ENCODE peak calls at places on chromosomes 7 and 10, in eight cellular contexts. R is CD8-positive, alpha-beta T cell; Q is GM12878; D is esophagus muscularis mucosa; M is AG04450; U is colonic mucosa; T is tibial nerve; N is cardiac muscle cell. J is an unnamed sample.

GRCh38 chr10:102782698-102783540 is 39.2 kb downstream of the WBP1L start:
- DNase-seq in R (no peak), Q (no peak), D (peak), M (peak), U (peak), T (peak), N (peak), J (peak)

GRCh38 chr10:76492026-76492425 is 1060.6 kb downstream of the LRMDA start:
- DNase-seq in R (no peak), Q (no peak), D (no peak), M (no peak), U (no peak), T (no peak), N (peak), J (peak)

GRCh38 chr10:8035641-8036520 is 18.6 kb upstream of the GATA3 start:
- DNase-seq in R (no peak), Q (no peak), D (no peak), M (no peak), U (no peak), T (no peak), N (no peak), J (no peak)

GRCh38 chr10:79344502-79345195 is 2.6 kb upstream of the PPIF start:
- DNase-seq in R (no peak), Q (no peak), D (no peak), M (no peak), U (no peak), T (no peak), N (no peak), J (no peak)

GRCh38 chr10:63681965-63682704 is 160.9 kb downstream of the REEP3 start:
- DNase-seq in R (no peak), Q (no peak), D (no peak), M (peak), U (no peak), T (peak), N (peak), J (peak)

GRCh38 chr10:1874533-1874932 is 137.2 kb upstream of the ADARB2 start:
- DNase-seq in R (no peak), Q (no peak), D (peak), M (no peak), U (no peak), T (no peak), N (no peak), J (no peak)

GRCh38 chr10:87771871-87772500 is 46.0 kb downstream of the ATAD1 start:
- DNase-seq in R (no peak), Q (no peak), D (no peak), M (no peak), U (no peak), T (no peak), N (peak), J (no peak)

GRCh38 chr7:45292481-45292880 is 134.9 kb downstream of the RAMP3 start:
- DNase-seq in R (no peak), Q (no peak), D (no peak), M (no peak), U (no peak), T (no peak), N (peak), J (no peak)

GRCh38 chr10:118595598-118596425 is at the start of gene PRLHR:
- DNase-seq in R (no peak), Q (no peak), D (no peak), M (no peak), U (no peak), T (no peak), N (peak), J (no peak)

GRCh38 chr10:34262965-34263364 is 552.1 kb downstream of the PARD3 start:
- DNase-seq in R (no peak), Q (no peak), D (no peak), M (no peak), U (no peak), T (no peak), N (no peak), J (no peak)

GRCh38 chr7:45595809-45596664 is 21.9 kb downstream of the ADCY1 start:
- DNase-seq in R (no peak), Q (no peak), D (peak), M (no peak), U (no peak), T (no peak), N (no peak), J (no peak)

GRCh38 chr7:111855842-111856227 is 293.5 kb upstream of the IMMP2L start:
- DNase-seq in R (no peak), Q (no peak), D (peak), M (no peak), U (no peak), T (no peak), N (peak), J (no peak)

GRCh38 chr7:8161398-8161828 is 100.6 kb downstream of the ICA1 start:
- DNase-seq in R (no peak), Q (no peak), D (no peak), M (no peak), U (no peak), T (no peak), N (no peak), J (no peak)

GRCh38 chr10:43294892-43295291 is 28.0 kb upstream of the RASGEF1A start:
- DNase-seq in R (no peak), Q (no peak), D (no peak), M (no peak), U (no peak), T (no peak), N (no peak), J (no peak)

GRCh38 chr7:23385120-23385519 is 85.2 kb downstream of the IGF2BP3 start:
- DNase-seq in R (no peak), Q (no peak), D (no peak), M (no peak), U (no peak), T (no peak), N (no peak), J (no peak)

GRCh38 chr7:13262929-13263530 is 575.6 kb downstream of the ARL4A start:
- DNase-seq in R (no peak), Q (no peak), D (no peak), M (peak), U (no peak), T (no peak), N (peak), J (no peak)

GRCh38 chr7:87600130-87601124 is at the start of gene ABCB1:
- DNase-seq in R (peak), Q (no peak), D (no peak), M (no peak), U (peak), T (peak), N (peak), J (no peak)

GRCh38 chr7:151046603-151047573 is 1.4 kb upstream of the ASIC3 start:
- DNase-seq in R (no peak), Q (no peak), D (no peak), M (no peak), U (peak), T (no peak), N (peak), J (no peak)

GRCh38 chr10:24451325-24451820 is 242.4 kb downstream of the KIAA1217 start:
- DNase-seq in R (no peak), Q (no peak), D (no peak), M (no peak), U (no peak), T (no peak), N (no peak), J (no peak)

GRCh38 chr10:24456319-24456718 is 247.4 kb downstream of the KIAA1217 start:
- DNase-seq in R (no peak), Q (no peak), D (no peak), M (no peak), U (no peak), T (no peak), N (peak), J (peak)

GRCh38 chr10:24453404-24453830 is 244.5 kb downstream of the KIAA1217 start:
- DNase-seq in R (no peak), Q (no peak), D (no peak), M (no peak), U (no peak), T (no peak), N (no peak), J (no peak)

GRCh38 chr10:24452030-24452429 is 243.1 kb downstream of the KIAA1217 start:
- DNase-seq in R (no peak), Q (no peak), D (no peak), M (no peak), U (no peak), T (no peak), N (no peak), J (no peak)

GRCh38 chr10:24453973-24454372 is 245.0 kb downstream of the KIAA1217 start:
- DNase-seq in R (no peak), Q (no peak), D (no peak), M (no peak), U (no peak), T (no peak), N (no peak), J (no peak)
- H3K4me3 ChIP-seq in R (no peak), Q (no peak), D (no peak), M (no peak), U (no peak), T (no peak), N (no peak), J (no peak)

DNA sequence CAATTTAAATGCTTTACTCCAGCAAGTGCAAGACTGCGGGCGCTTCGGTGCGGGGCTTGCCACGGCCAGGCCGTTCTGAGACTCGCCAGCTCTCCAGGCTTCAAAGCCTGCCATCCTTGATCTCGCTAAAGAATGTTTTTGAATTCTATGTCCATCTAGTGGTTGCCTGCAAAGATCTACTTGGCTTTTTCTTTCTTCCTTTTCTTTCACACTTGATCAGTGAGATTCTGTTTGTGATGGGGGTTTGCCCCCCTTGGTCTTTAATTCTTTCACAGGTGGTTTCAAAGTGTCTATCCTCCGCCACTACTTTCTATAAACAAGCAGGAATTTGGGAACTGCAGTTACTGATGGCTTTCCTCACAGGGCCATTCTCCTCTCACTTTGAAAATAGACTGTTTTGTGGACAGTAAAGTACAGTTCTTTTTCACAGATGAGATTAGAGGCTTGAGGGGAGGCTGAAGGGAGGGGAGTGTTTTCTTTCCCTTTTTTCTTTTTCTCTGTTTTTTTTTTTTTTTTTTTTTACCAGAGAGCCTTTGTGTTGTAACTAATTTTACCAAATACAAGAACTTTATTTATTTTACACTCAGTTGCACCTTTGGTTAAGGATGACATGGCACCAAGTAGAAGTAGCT is 15.2 kb upstream of the FBXW4 start:
- DNase-seq in R (no peak), Q (no peak), D (no peak), M (no peak), U (no peak), T (no peak), N (peak), J (no peak)
- H3K4me3 ChIP-seq in R (no peak), Q (no peak), D (no peak), M (peak), U (no peak), T (no peak), N (no peak), J (no peak)

GRCh38 chr10:21499580-21499909 is 25.9 kb downstream of the SKIDA1 start:
- DNase-seq in R (no peak), Q (no peak), D (no peak), M (no peak), U (no peak), T (no peak), N (no peak), J (no peak)
- H3K4me3 ChIP-seq in R (no peak), Q (no peak), D (peak), M (no peak), U (no peak), T (peak), N (peak), J (no peak)

GRCh38 chr10:72087969-72088878 is at the start of gene SPOCK2:
- DNase-seq in R (peak), Q (no peak), D (no peak), M (no peak), U (no peak), T (no peak), N (peak), J (no peak)

GRCh38 chr10:72090326-72090725 is 2.0 kb upstream of the SPOCK2 start:
- DNase-seq in R (no peak), Q (no peak), D (no peak), M (no peak), U (no peak), T (no peak), N (no peak), J (no peak)

GRCh38 chr10:72087392-72087968 is 871 bp downstream of the SPOCK2 start:
- DNase-seq in R (no peak), Q (no peak), D (no peak), M (no peak), U (no peak), T (no peak), N (no peak), J (no peak)

GRCh38 chr10:72089618-72090017 is 1.3 kb upstream of the SPOCK2 start:
- DNase-seq in R (no peak), Q (no peak), D (no peak), M (no peak), U (no peak), T (no peak), N (no peak), J (no peak)

DNA sequence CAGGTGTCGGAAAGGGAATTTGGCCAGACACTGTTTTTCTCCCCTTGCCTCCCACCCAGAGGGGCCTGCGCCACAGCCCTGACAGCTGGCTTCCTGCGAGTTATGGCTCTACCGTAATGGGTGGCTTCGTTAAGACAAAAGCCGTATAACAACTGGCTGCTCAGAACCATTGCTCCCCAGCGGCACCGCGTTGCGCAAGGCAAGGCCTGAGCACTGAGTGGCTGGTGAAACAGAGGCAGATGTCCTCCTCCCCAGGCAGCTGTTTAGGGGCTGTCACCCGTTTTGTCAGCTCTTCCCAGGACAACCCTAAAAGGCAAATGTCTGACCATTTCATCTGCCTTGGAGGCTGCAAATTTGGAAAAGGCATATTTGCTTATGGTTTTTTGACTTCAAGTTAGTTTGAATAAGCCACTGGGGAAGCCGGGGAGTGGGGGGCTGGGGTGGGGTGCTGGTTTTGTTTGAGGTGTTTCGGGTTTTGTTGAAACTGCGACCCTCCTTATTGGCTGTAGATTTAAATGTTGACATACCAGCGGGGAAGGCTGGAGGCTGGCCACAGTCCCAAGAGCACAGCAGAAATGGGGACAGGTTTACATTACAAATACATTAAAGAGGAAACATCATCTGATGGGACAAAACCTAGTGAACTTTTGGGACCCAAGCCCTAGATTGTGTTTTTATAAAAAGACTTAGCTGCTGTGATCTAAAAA is 681 bp upstream of the SPOCK2 start:
- DNase-seq in R (no peak), Q (no peak), D (no peak), M (no peak), U (no peak), T (peak), N (peak), J (no peak)
- H3K4me3 ChIP-seq in R (peak), Q (no peak), D (no peak), M (no peak), U (no peak), T (no peak), N (no peak), J (no peak)

J was measured in AG04449.